ENCODE peak calls at places on chromosome 21, in nine cellular contexts. Z, Q, G, P, Y, W, B, X and O are unnamed samples.

GRCh38 chr21:28136687-28137086 is 856.0 kb downstream of the LTN1 start:
- DNase-seq in B (no peak), X (no peak), G (no peak), Z (no peak), Y (no peak), Q (no peak), W (no peak), P (no peak), O (peak; percentile 73)

GRCh38 chr21:33355355-33355754 is 30.6 kb downstream of the IFNAR1 start:
- DNase-seq in P (no peak), Q (no peak), G (no peak), Y (no peak), Z (no peak), B (no peak), W (no peak), X (no peak), O (no peak)

GRCh38 chr21:14968821-14969220 is 96.0 kb downstream of the NRIP1 start:
- DNase-seq in P (no peak), B (no peak), Y (no peak), W (no peak), X (no peak), Q (no peak), G (no peak), Z (no peak), O (no peak)

GRCh38 chr21:44955141-44955802 is 15.4 kb downstream of the SLX9 start:
- DNase-seq in B (no peak), P (no peak), G (no peak), Z (no peak), W (no peak), X (no peak), Y (peak; percentile 51), Q (no peak), O (no peak)

GRCh38 chr21:8991088-8991907 is 1530.1 kb upstream of the TPTE start:
- DNase-seq in Q (no peak), P (no peak), B (no peak), Y (no peak), G (peak; percentile 93), X (no peak), Z (no peak), W (no peak), O (no peak)

GRCh38 chr21:14120091-14120734 is 90.5 kb downstream of the LIPI start:
- DNase-seq in X (no peak), Y (no peak), G (no peak), P (no peak), B (no peak), Q (peak; percentile 44), W (no peak), Z (no peak), O (no peak)

GRCh38 chr21:45313015-45313414 is 25.3 kb upstream of the POFUT2 start:
- DNase-seq in Z (no peak), X (no peak), W (no peak), G (no peak), Q (no peak), Y (peak; percentile 42), P (no peak), B (no peak), O (no peak)

GRCh38 chr21:38236232-38236631 is 20.6 kb upstream of the KCNJ15 start:
- DNase-seq in Q (peak; percentile 36), G (no peak), W (no peak), Y (no peak), B (no peak), P (no peak), X (no peak), Z (no peak), O (no peak)

GRCh38 chr21:21165063-21165645 is 166.9 kb downstream of the NCAM2 start:
- DNase-seq in G (no peak), W (peak; percentile 88), X (no peak), Z (no peak), Q (no peak), Y (no peak), P (peak; percentile 92), B (peak; percentile 25), O (peak; percentile 34)

GRCh38 chr21:42248783-42249597 is 30.1 kb downstream of the ABCG1 start:
- DNase-seq in Z (no peak), Q (no peak), X (peak; percentile 70), Y (no peak), B (no peak), P (no peak), G (no peak), W (no peak), O (no peak)
- TF ChIP-seq CTCF in Z (no peak), Q (no peak), X (no peak), Y (no peak), B (no peak), P (no peak), G (no peak), W (no peak), O (no peak)

DNA sequence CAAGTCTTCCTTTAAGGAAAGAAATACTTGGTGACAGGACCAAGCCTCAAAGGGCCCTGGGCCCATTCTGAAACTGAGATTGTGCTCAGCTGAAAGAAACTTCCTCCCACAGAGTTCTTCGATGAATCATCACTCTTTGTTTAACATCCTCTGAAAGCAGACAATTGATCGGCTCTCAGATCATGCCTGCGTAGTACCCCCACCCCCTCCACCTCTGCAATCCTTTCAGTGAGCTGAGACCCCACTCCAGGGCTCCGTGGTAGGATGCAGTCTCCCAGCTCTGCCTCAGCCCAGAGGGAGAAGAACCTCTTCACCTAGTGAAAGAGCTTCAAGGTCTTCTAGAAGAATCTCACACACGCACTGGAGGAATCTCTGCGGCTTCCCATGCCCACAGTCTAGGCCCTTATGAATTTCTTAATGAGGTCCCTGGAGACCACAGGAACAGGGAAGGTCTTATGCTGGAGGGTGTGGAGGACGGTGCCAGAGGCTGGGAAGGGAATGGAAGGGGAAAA is 104.9 kb upstream of the SOD1 start:
- DNase-seq in W (no peak), X (peak; percentile 43), Q (peak; percentile 55), G (no peak), Y (peak; percentile 16), Z (no peak), B (no peak), P (peak; percentile 36), O (no peak)
- H3K4me3 ChIP-seq in W (no peak overlapping the region), X (no peak overlapping the region), Q (no peak overlapping the region), G (no peak overlapping the region), Y (no peak overlapping the region), Z (no peak overlapping the region), B (no peak overlapping the region), P (no peak overlapping the region), O (no peak overlapping the region)

GRCh38 chr21:23401278-23401677 is 2206.0 kb downstream of the MRPL39 start:
- DNase-seq in P (no peak), Z (no peak), Q (no peak), X (no peak), G (no peak), Y (no peak), W (no peak), B (no peak), O (no peak)
- TF ChIP-seq CTCF in P (peak; percentile 31), Z (no peak), Q (peak; percentile 10), X (no peak), G (no peak), Y (peak; percentile 5), W (no peak), B (peak; percentile 20), O (no peak)

DNA sequence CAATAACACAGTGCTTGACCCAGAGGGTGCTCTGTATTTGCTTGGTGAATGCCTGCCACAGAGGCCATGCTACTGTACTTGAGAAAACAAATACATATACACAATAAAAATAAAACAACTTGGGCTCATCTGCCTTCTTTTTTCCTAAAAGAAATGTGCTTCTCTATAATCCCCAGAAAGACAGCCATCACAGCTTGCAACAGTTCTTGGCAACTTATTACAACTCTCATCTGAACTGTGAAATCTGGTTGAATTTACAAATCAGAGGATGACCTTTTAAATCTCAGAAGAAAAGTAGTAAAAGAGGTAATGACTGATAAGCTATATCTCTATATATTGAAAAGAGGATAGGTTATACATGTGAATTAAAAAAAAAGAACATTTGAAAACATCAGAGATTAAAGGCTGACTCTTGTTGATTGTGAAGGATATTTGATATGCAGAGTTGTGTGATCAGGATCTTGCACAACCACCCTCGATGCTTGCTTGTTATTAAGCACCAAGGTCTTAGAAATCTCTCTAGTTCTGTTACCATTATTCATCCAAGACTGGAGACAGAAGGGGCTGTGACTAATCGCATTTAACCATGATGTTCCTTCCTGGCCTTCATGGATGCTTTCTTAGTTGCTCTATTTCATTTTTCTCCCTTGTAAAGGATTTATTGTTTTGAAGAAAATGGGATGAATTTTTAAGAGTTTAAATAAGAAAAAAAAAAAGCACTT is 213.4 kb downstream of the APP start:
- DNase-seq in Y (no peak), G (no peak), Z (no peak), Q (peak; percentile 80), W (peak; percentile 30), X (no peak), B (no peak), P (peak; percentile 66), O (peak; percentile 62)
- H3K4me3 ChIP-seq in Y (no peak overlapping the region), G (no peak overlapping the region), Z (no peak overlapping the region), Q (no peak overlapping the region), W (no peak overlapping the region), X (no peak overlapping the region), B (no peak overlapping the region), P (no peak overlapping the region), O (no peak overlapping the region)

GRCh38 chr21:19781881-19782652 is 1216.1 kb upstream of the NCAM2 start:
- DNase-seq in Q (no peak), Z (no peak), X (no peak), Y (no peak), G (no peak), B (no peak), P (no peak), W (no peak), O (no peak)
- TF ChIP-seq CTCF in Q (no peak), Z (no peak), X (no peak), Y (no peak), G (no peak), B (no peak), P (no peak), W (no peak), O (no peak)